ENCODE peak calls at places on chromosomes 3 and 15, in four cellular contexts. One of them, this sample, is unnamed.

GRCh38 chr15:63603516-63603915 is 6.3 kb downstream of the FBXL22 start:
- DNase-seq in HL-60: no peak
- DNase-seq in K562: no peak
- DNase-seq in GM12878: no peak
- DNase-seq in this sample: no peak

GRCh38 chr3:145639207-145639606 is 521.8 kb downstream of the PLOD2 start:
- DNase-seq in HL-60: no peak
- DNase-seq in K562: no peak
- DNase-seq in GM12878: no peak
- DNase-seq in this sample: no peak

GRCh38 chr3:15148614-15149013 is 49.7 kb upstream of the RBSN start:
- DNase-seq in HL-60: no peak
- DNase-seq in K562: peak
- DNase-seq in GM12878: no peak
- DNase-seq in this sample: no peak

GRCh38 chr3:172314616-172315015 is 133.6 kb downstream of the GHSR start:
- DNase-seq in HL-60: no peak
- DNase-seq in K562: no peak
- DNase-seq in GM12878: no peak
- DNase-seq in this sample: no peak

GRCh38 chr3:142022381-142022780 is 127.0 kb downstream of the TFDP2 start:
- DNase-seq in HL-60: no peak
- DNase-seq in K562: peak
- DNase-seq in GM12878: peak
- DNase-seq in this sample: no peak

GRCh38 chr3:111577798-111578685 is 17.1 kb downstream of the ZBED2 start:
- DNase-seq in HL-60: peak
- DNase-seq in K562: no peak
- DNase-seq in GM12878: peak
- DNase-seq in this sample: no peak

GRCh38 chr3:142318331-142318730 is 92.9 kb upstream of the GK5 start:
- DNase-seq in HL-60: no peak
- DNase-seq in K562: no peak
- DNase-seq in GM12878: no peak
- DNase-seq in this sample: no peak

GRCh38 chr3:136942796-136943195 is 15.0 kb upstream of the IL20RB start:
- DNase-seq in HL-60: no peak
- DNase-seq in K562: no peak
- DNase-seq in GM12878: no peak
- DNase-seq in this sample: no peak

GRCh38 chr15:99542828-99543227 is 23.0 kb upstream of the MEF2A start:
- DNase-seq in HL-60: no peak
- DNase-seq in K562: no peak
- DNase-seq in GM12878: no peak
- DNase-seq in this sample: no peak

GRCh38 chr3:46892285-46893145 is 15.0 kb downstream of the PTH1R start:
- DNase-seq in HL-60: peak
- DNase-seq in K562: no peak
- DNase-seq in GM12878: no peak
- DNase-seq in this sample: no peak

GRCh38 chr15:42511010-42511396 is 15.6 kb downstream of the SNAP23 start:
- DNase-seq in HL-60: no peak
- DNase-seq in K562: no peak
- DNase-seq in GM12878: no peak
- DNase-seq in this sample: no peak

GRCh38 chr15:57769266-57769665 is 62.8 kb downstream of the POLR2M start:
- DNase-seq in HL-60: no peak
- DNase-seq in K562: peak
- DNase-seq in GM12878: no peak
- DNase-seq in this sample: no peak

GRCh38 chr3:194369522-194370279 is at the start of gene LRRC15:
- DNase-seq in HL-60: no peak
- DNase-seq in K562: no peak
- DNase-seq in GM12878: no peak
- DNase-seq in this sample: no peak

GRCh38 chr15:60643490-60644040 is 164.6 kb upstream of the ICE2 start:
- DNase-seq in HL-60: no peak
- DNase-seq in K562: no peak
- DNase-seq in GM12878: no peak
- DNase-seq in this sample: no peak

GRCh38 chr3:30241721-30242120 is 364.7 kb upstream of the TGFBR2 start:
- DNase-seq in HL-60: no peak
- DNase-seq in K562: no peak
- DNase-seq in GM12878: no peak
- DNase-seq in this sample: no peak

GRCh38 chr3:106206165-106206564 is 337.4 kb upstream of the CBLB start:
- DNase-seq in HL-60: no peak
- DNase-seq in K562: no peak
- DNase-seq in GM12878: peak
- DNase-seq in this sample: peak

GRCh38 chr3:58564456-58565160 is 12.6 kb downstream of the FAM107A start:
- DNase-seq in HL-60: no peak
- DNase-seq in K562: no peak
- DNase-seq in GM12878: no peak
- DNase-seq in this sample: no peak

GRCh38 chr15:92617197-92618037 is 38.2 kb downstream of the FAM174B start:
- DNase-seq in HL-60: no peak
- DNase-seq in K562: peak
- DNase-seq in GM12878: no peak
- DNase-seq in this sample: no peak

GRCh38 chr3:138971766-138972320 is 24.8 kb downstream of the FOXL2NB start:
- DNase-seq in HL-60: no peak
- DNase-seq in K562: no peak
- DNase-seq in GM12878: no peak
- DNase-seq in this sample: no peak

GRCh38 chr3:85360742-85361387 is 402.1 kb downstream of the CADM2 start:
- DNase-seq in HL-60: no peak
- DNase-seq in K562: peak
- DNase-seq in GM12878: peak
- DNase-seq in this sample: no peak

GRCh38 chr3:169535584-169535983 is 127.9 kb downstream of the MECOM start:
- DNase-seq in HL-60: no peak
- DNase-seq in K562: no peak
- DNase-seq in GM12878: no peak
- DNase-seq in this sample: no peak

GRCh38 chr15:25181290-25182097 is 226.7 kb downstream of the SNRPN start:
- DNase-seq in HL-60: no peak
- DNase-seq in K562: no peak
- DNase-seq in GM12878: no peak
- DNase-seq in this sample: no peak

GRCh38 chr3:163328680-163329079 is 1749.6 kb downstream of the SI start:
- DNase-seq in HL-60: no peak
- DNase-seq in K562: no peak
- DNase-seq in GM12878: no peak
- DNase-seq in this sample: no peak

GRCh38 chr3:38318766-38319671 is 27.6 kb upstream of the XYLB start:
- DNase-seq in HL-60: no peak
- DNase-seq in K562: no peak
- DNase-seq in GM12878: no peak
- DNase-seq in this sample: no peak

GRCh38 chr15:63041982-63042878 is at the start of gene TPM1:
- DNase-seq in HL-60: no peak
- DNase-seq in K562: no peak
- DNase-seq in GM12878: no peak
- DNase-seq in this sample: peak

GRCh38 chr3:77319711-77320110 is 279.8 kb downstream of the ROBO2 start:
- DNase-seq in HL-60: no peak
- DNase-seq in K562: peak
- DNase-seq in GM12878: no peak
- DNase-seq in this sample: no peak

GRCh38 chr15:47437492-47437891 is 279.8 kb upstream of the SEMA6D start:
- DNase-seq in HL-60: no peak
- DNase-seq in K562: no peak
- DNase-seq in GM12878: no peak
- DNase-seq in this sample: no peak

GRCh38 chr15:68316061-68316804 is 38.7 kb downstream of the FEM1B start:
- DNase-seq in HL-60: no peak
- DNase-seq in K562: peak
- DNase-seq in GM12878: no peak
- DNase-seq in this sample: no peak

GRCh38 chr15:68315035-68315434 is 37.5 kb downstream of the FEM1B start:
- DNase-seq in HL-60: no peak
- DNase-seq in K562: no peak
- DNase-seq in GM12878: no peak
- DNase-seq in this sample: no peak

GRCh38 chr15:68314563-68314962 is 37.0 kb downstream of the FEM1B start:
- DNase-seq in HL-60: no peak
- DNase-seq in K562: no peak
- DNase-seq in GM12878: no peak
- DNase-seq in this sample: no peak

GRCh38 chr15:68313501-68314390 is 36.2 kb downstream of the FEM1B start:
- DNase-seq in HL-60: no peak
- DNase-seq in K562: no peak
- DNase-seq in GM12878: no peak
- DNase-seq in this sample: no peak

DNA sequence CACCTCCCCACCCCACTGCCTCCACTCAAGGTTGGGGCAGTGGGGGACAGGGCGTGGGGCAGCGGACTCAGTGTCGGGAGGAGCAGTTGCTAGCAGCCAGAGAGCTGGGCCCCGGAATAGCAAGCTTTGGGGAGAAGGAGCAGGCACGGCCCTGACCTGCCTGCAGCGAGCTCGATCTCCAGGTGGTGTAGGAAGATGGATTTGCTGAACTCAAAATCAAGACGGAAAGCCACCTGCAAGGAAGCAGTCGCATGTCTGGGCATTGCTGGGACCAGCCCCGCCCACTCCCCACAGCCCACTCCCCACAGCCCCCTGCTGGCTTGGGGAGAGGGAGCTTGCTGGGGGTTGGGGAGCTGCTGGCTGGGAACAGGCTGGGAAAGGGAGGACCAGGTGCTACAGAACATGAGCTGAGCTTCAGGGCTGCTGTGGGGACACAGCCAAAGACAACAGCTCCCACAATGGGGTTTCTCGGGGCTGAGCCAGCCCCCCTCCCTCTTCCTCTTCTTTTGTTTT is 38.0 kb downstream of the FEM1B start:
- DNase-seq in HL-60: no peak
- DNase-seq in K562: no peak
- DNase-seq in GM12878: no peak
- DNase-seq in this sample: no peak
- TF ChIP-seq SPI1 in HL-60: no peak
- TF ChIP-seq SPI1 in K562: no peak
- TF ChIP-seq SPI1 in GM12878: no peak
- TF ChIP-seq SPI1 in this sample: no peak

GRCh38 chr3:62611541-62612240 is 238.3 kb upstream of the FEZF2 start:
- DNase-seq in HL-60: no peak
- DNase-seq in K562: no peak
- DNase-seq in GM12878: no peak
- DNase-seq in this sample: no peak

GRCh38 chr3:62604301-62604700 is 231.0 kb upstream of the FEZF2 start:
- DNase-seq in HL-60: no peak
- DNase-seq in K562: no peak
- DNase-seq in GM12878: no peak
- DNase-seq in this sample: no peak

GRCh38 chr3:62604746-62605351 is 231.5 kb upstream of the FEZF2 start:
- DNase-seq in HL-60: no peak
- DNase-seq in K562: no peak
- DNase-seq in GM12878: no peak
- DNase-seq in this sample: no peak

GRCh38 chr3:62605413-62606068 is 232.2 kb upstream of the FEZF2 start:
- DNase-seq in HL-60: no peak
- DNase-seq in K562: no peak
- DNase-seq in GM12878: no peak
- DNase-seq in this sample: no peak

GRCh38 chr3:62607287-62608029 is 234.1 kb upstream of the FEZF2 start:
- DNase-seq in HL-60: no peak
- DNase-seq in K562: no peak
- DNase-seq in GM12878: no peak
- DNase-seq in this sample: no peak
- TF ChIP-seq SPI1 in HL-60: no peak
- TF ChIP-seq SPI1 in K562: no peak
- TF ChIP-seq SPI1 in GM12878: no peak
- TF ChIP-seq SPI1 in this sample: no peak

DNA sequence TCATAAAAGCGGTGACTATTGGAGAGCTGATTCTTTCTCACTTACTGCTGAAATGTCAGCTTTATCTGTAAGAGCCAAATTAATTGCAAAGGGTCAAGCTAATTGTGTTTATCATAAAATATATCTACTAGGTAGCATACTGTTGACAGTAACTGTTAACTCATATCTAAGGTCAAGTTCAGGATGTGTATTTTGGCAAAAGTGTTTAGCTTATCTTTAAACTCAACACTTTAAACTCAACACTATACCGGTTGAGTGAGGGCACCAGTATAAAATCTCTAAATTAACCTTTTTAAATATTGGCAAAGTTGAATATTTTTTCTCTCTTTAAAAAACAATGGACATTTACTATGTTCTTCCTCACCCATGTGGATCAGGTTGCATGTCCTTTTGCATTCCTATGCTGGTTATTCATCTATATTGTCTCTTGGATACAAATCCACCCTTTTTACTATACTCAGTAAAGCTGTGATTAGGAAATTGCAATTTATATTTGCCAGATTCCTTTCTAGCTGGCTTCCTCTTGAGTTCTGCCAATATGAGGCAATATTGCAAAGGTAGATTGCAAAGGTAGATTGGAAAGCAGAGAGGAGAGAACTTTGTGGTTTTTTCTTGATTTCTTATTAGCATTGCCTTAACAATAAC is 344.6 kb upstream of the DCBLD2 start:
- DNase-seq in HL-60: no peak
- DNase-seq in K562: no peak
- DNase-seq in GM12878: no peak
- DNase-seq in this sample: no peak
- TF ChIP-seq SPI1 in HL-60: no peak
- TF ChIP-seq SPI1 in K562: no peak
- TF ChIP-seq SPI1 in GM12878: no peak
- TF ChIP-seq SPI1 in this sample: no peak

GRCh38 chr3:64238971-64239667 is 13.9 kb upstream of the PRICKLE2 start:
- DNase-seq in HL-60: no peak
- DNase-seq in K562: no peak
- DNase-seq in GM12878: no peak
- DNase-seq in this sample: no peak
- TF ChIP-seq SPI1 in HL-60: no peak
- TF ChIP-seq SPI1 in K562: no peak
- TF ChIP-seq SPI1 in GM12878: no peak
- TF ChIP-seq SPI1 in this sample: no peak

DNA sequence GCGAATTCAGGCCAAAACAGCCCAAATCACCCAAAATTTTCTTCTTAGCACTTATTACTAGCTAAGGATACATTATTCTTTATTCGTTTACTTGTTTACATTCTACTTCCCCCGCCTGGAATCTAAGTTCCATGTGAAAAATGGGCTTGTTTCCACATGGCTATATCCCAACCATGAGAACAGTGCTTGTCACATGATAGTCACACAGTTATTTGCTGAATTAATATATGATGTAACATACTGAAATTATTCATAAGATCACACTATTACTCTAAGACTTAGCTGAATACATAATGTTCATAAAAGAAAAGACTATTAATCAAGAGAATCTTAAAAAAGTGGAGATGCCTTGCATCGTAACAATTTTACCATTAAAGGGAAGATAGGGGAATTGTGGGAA is 6.6 kb downstream of the PBRM1 start:
- DNase-seq in HL-60: no peak
- DNase-seq in K562: no peak
- DNase-seq in GM12878: no peak
- DNase-seq in this sample: no peak
- TF ChIP-seq SPI1 in HL-60: no peak
- TF ChIP-seq SPI1 in K562: no peak
- TF ChIP-seq SPI1 in GM12878: no peak
- TF ChIP-seq SPI1 in this sample: no peak

This sample was measured in GM12891.